ENCODE peak calls at places on chromosomes 1 and 21, in six cellular contexts. N is neuronal stem cell, A is IMR-90, Y is mesenchymal stem cell, U is H1, X is H9. T is an unnamed sample.

GRCh38 chr1:229664133-229664689 is 38.2 kb downstream of the URB2 start:
- DNase-seq in N (no peak), A (peak; percentile 63), Y (peak; percentile 81), U (no peak), X (no peak), T (no peak)

GRCh38 chr1:209030454-209031167 is 552.9 kb upstream of the CAMK1G start:
- DNase-seq in N (no peak), A (no peak), Y (no peak), U (no peak), X (no peak), T (no peak)

GRCh38 chr1:113123737-113124136 is 50.7 kb downstream of the LRIG2 start:
- DNase-seq in N (no peak), A (peak; percentile 85), Y (peak; percentile 76), U (no peak), X (no peak), T (no peak)

GRCh38 chr1:218887141-218887925 is 286.3 kb upstream of the LYPLAL1 start:
- DNase-seq in N (no peak), A (no peak), Y (no peak), U (no peak), X (no peak), T (no peak)

GRCh38 chr1:16072616-16073484 is 601 bp downstream of the FAM131C start:
- DNase-seq in N (no peak), A (no peak), Y (no peak), U (no peak), X (no peak), T (no peak)

GRCh38 chr1:41800237-41800902 is 118.4 kb downstream of the HIVEP3 start:
- DNase-seq in N (no peak), A (no peak), Y (no peak), U (no peak), X (no peak), T (no peak)

GRCh38 chr1:100187912-100188311 is 9.9 kb upstream of the LRRC39 start:
- DNase-seq in N (no peak), A (peak; percentile 26), Y (peak; percentile 6), U (no peak), X (no peak), T (no peak)

GRCh38 chr1:207825719-207826556 is 74.1 kb downstream of the CD46 start:
- DNase-seq in N (no peak), A (peak; percentile 63), Y (peak; percentile 88), U (no peak), X (no peak), T (no peak)

GRCh38 chr1:183310753-183311465 is 107.3 kb downstream of the NMNAT2 start:
- DNase-seq in N (no peak), A (no peak), Y (peak; percentile 49), U (no peak), X (no peak), T (no peak)

GRCh38 chr1:201277441-201277840 is 5.9 kb upstream of the PKP1 start:
- DNase-seq in N (no peak), A (no peak), Y (no peak), U (no peak), X (no peak), T (no peak)

GRCh38 chr1:228149341-228150020 is at the start of gene GJC2:
- DNase-seq in N (no peak), A (peak; percentile 18), Y (peak; percentile 30), U (no peak), X (peak; percentile 67), T (peak; percentile 30)

GRCh38 chr1:178540646-178541045 is 27.7 kb downstream of the TEX35 start:
- DNase-seq in N (no peak), A (peak; percentile 94), Y (peak; percentile 85), U (no peak), X (no peak), T (no peak)

GRCh38 chr1:15797614-15798390 is 9.6 kb downstream of the UQCRHL start:
- DNase-seq in N (no peak), A (peak; percentile 19), Y (peak; percentile 40), U (no peak), X (no peak), T (no peak)

GRCh38 chr1:39671793-39672550 is at the start of gene NT5C1A:
- DNase-seq in N (peak; percentile 31), A (no peak), Y (peak; percentile 39), U (no peak), X (peak; percentile 41), T (no peak)

GRCh38 chr1:164641353-164641730 is 82.4 kb downstream of the PBX1 start:
- DNase-seq in N (no peak), A (peak; percentile 36), Y (peak; percentile 69), U (no peak), X (no peak), T (no peak)

GRCh38 chr1:10295471-10296085 is 85.2 kb downstream of the KIF1B start:
- DNase-seq in N (peak; percentile 26), A (no peak), Y (no peak), U (no peak), X (no peak), T (no peak)

GRCh38 chr1:10538608-10539355 is 64.0 kb downstream of the PEX14 start:
- DNase-seq in N (no peak), A (peak; percentile 28), Y (peak; percentile 34), U (no peak), X (no peak), T (no peak)

GRCh38 chr1:109767596-109768334 is 4.0 kb upstream of the EPS8L3 start:
- DNase-seq in N (no peak), A (no peak), Y (no peak), U (no peak), X (no peak), T (no peak)

GRCh38 chr21:45136500-45136899 is 62.1 kb downstream of the ADARB1 start:
- DNase-seq in N (no peak), A (no peak), Y (no peak), U (no peak), X (no peak), T (no peak)

GRCh38 chr1:162191396-162192322 is 122.2 kb downstream of the NOS1AP start:
- DNase-seq in N (no peak), A (no peak), Y (no peak), U (no peak), X (no peak), T (peak; percentile 91)

GRCh38 chr1:167538657-167539056 is 14.9 kb downstream of the CREG1 start:
- DNase-seq in N (no peak), A (no peak), Y (no peak), U (peak; percentile 31), X (peak; percentile 76), T (peak; percentile 83)

GRCh38 chr1:37042506-37042905 is 8.2 kb upstream of the GRIK3 start:
- DNase-seq in N (no peak), A (no peak), Y (no peak), U (no peak), X (no peak), T (no peak)

GRCh38 chr1:46533179-46533864 is 18.1 kb downstream of the KNCN start:
- DNase-seq in N (no peak), A (peak; percentile 26), Y (peak; percentile 36), U (no peak), X (no peak), T (no peak)

GRCh38 chr1:11836955-11837766 is 10.4 kb downstream of the NPPA start:
- DNase-seq in N (no peak), A (no peak), Y (no peak), U (no peak), X (no peak), T (no peak)

GRCh38 chr1:11839727-11840705 is 7.6 kb downstream of the NPPA start:
- DNase-seq in N (no peak), A (no peak), Y (no peak), U (no peak), X (no peak), T (no peak)

GRCh38 chr1:11841245-11842153 is 6.1 kb downstream of the NPPA start:
- DNase-seq in N (no peak), A (peak; percentile 12), Y (no peak), U (no peak), X (no peak), T (no peak)

GRCh38 chr1:11837767-11838348 is 9.7 kb downstream of the NPPA start:
- DNase-seq in N (no peak), A (no peak), Y (no peak), U (no peak), X (peak; percentile 36), T (no peak)

GRCh38 chr1:11838349-11839272 is 9.0 kb downstream of the NPPA start:
- DNase-seq in N (peak; percentile 37), A (peak; percentile 41), Y (peak; percentile 53), U (peak; percentile 33), X (peak; percentile 83), T (peak; percentile 64)
- H4K8ac ChIP-seq in N (no peak overlapping the region), A (no peak overlapping the region), Y (peak overlapping the region; percentile 45), U (peak overlapping the region; percentile 20), X (no peak overlapping the region), T (no peak overlapping the region)

GRCh38 chr1:202966006-202966904 is 802 bp downstream of the CYB5R1 start:
- DNase-seq in N (no peak), A (no peak), Y (no peak), U (no peak), X (no peak), T (no peak)
- H3K18ac ChIP-seq in N (peak overlapping the region; percentile 93), A (no peak overlapping the region), Y (peak overlapping the region; percentile 57), U (no peak overlapping the region), X (peak overlapping the region; percentile 57), T (no peak overlapping the region)

GRCh38 chr1:244862354-244862698 is 2.0 kb downstream of the HNRNPU start:
- DNase-seq in N (no peak), A (no peak), Y (peak; percentile 57), U (no peak), X (no peak), T (no peak)

GRCh38 chr1:244862699-244863490 is 1.4 kb downstream of the HNRNPU start:
- DNase-seq in N (peak; percentile 94), A (peak; percentile 89), Y (peak; percentile 92), U (peak; percentile 85), X (peak; percentile 95), T (peak; percentile 97)

GRCh38 chr1:244864253-244865027 is at the start of gene HNRNPU:
- DNase-seq in N (peak; percentile 94), A (peak; percentile 97), Y (peak; percentile 96), U (peak; percentile 91), X (peak; percentile 96), T (peak; percentile 98)

GRCh38 chr1:244865028-244865371 is 657 bp upstream of the HNRNPU start:
- DNase-seq in N (no peak), A (no peak), Y (no peak), U (no peak), X (peak; percentile 43), T (peak; percentile 68)

DNA sequence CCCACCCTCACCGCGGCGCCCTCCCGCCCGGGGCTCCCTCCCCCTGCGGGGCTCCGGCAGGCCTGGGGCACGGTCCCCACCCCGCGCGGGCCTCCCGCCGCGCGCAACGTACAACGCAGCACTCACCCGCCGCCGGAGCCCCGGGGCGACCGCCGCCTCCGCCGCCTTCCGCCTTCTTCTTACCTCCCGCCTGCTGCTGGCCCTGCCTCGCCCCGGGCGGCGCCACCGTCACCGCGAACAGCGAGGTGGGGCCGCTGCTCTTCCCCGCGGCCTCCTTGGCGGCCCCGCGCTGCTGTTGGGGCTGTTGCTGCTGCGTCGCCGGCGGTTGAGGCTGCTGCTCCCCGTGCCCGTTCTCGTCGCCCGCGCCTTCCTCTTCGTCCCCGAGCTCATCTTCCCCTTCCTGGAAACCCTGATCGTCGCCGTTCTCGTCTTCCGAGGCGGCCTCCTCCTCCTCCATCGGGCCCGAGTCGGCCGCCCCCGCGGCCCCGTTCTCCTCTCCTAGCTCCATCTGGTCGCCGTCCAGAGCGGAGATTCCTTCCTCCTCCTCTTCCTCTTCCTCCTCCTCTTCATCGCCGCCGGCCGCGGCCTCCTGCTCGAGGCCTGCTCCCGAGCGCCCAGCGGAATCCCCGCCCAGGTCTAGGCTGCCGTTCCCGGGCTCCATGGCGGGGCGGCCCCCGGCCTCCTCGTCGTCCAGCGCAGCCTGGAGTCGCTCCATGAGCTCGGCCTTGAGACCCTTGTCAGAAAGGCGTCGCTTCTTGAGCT is 671 bp downstream of the HNRNPU start:
- DNase-seq in N (no peak), A (no peak), Y (no peak), U (no peak), X (no peak), T (peak; percentile 23)
- H2BK120ac ChIP-seq in N (peak overlapping the region; percentile 57), A (peak overlapping the region; percentile 73), Y (peak overlapping the region; percentile 69), U (peak overlapping the region; percentile 77), X (peak overlapping the region; percentile 40), T (peak overlapping the region; percentile 32)

GRCh38 chr1:12521096-12521495 is 96.9 kb downstream of the DHRS3 start:
- DNase-seq in N (no peak), A (no peak), Y (no peak), U (no peak), X (no peak), T (no peak)
- H4K8ac ChIP-seq in N (no peak overlapping the region), A (no peak overlapping the region), Y (no peak overlapping the region), U (no peak overlapping the region), X (no peak overlapping the region), T (no peak overlapping the region)